ENCODE peak calls at places on chromosome 16, in six cellular contexts. F is WTC11, O is GM23338, E is GM12878, N is H1, X is K562. G is an unnamed sample.

GRCh38 chr16:68362314-68362913 is 51.6 kb downstream of the PRMT7 start:
- DNase-seq in F (no peak), O (no peak), E (no peak), N (no peak), X (no peak), G (no peak)

GRCh38 chr16:83701494-83701893 is 106.3 kb upstream of the HSBP1 start:
- DNase-seq in F (peak; percentile 86), O (peak; percentile 90), E (no peak), N (no peak), X (peak; percentile 58), G (peak; percentile 33)

GRCh38 chr16:57757326-57757786 is 21.8 kb downstream of the KATNB1 start:
- DNase-seq in F (peak; percentile 94), O (peak; percentile 85), E (no peak), N (no peak), X (peak; percentile 94), G (peak; percentile 73)

GRCh38 chr16:24070851-24071250 is 185.3 kb upstream of the CACNG3 start:
- DNase-seq in F (peak; percentile 70), O (peak; percentile 89), E (peak; percentile 9), N (peak; percentile 75), X (peak; percentile 83), G (peak; percentile 29)

GRCh38 chr16:2767140-2767731 is 9.8 kb downstream of the ELOB start:
- DNase-seq in F (no peak), O (no peak), E (no peak), N (no peak), X (no peak), G (no peak)

GRCh38 chr16:82793550-82794244 is 166.9 kb downstream of the CDH13 start:
- DNase-seq in F (no peak), O (peak; percentile 30), E (no peak), N (no peak), X (no peak), G (no peak)

GRCh38 chr16:23072084-23072599 is 77.1 kb downstream of the USP31 start:
- DNase-seq in F (no peak), O (no peak), E (no peak), N (no peak), X (no peak), G (no peak)

GRCh38 chr16:10121496-10121895 is 60.7 kb downstream of the GRIN2A start:
- DNase-seq in F (no peak), O (no peak), E (no peak), N (no peak), X (no peak), G (no peak)

GRCh38 chr16:1691956-1692355 is 13.9 kb downstream of the JPT2 start:
- DNase-seq in F (no peak), O (no peak), E (no peak), N (no peak), X (no peak), G (no peak)

GRCh38 chr16:21069986-21070385 is 80.7 kb downstream of the DNAH3 start:
- DNase-seq in F (no peak), O (no peak), E (no peak), N (no peak), X (no peak), G (no peak)

GRCh38 chr16:53509906-53510703 is 7.1 kb upstream of the AKTIP start:
- DNase-seq in F (peak; percentile 57), O (peak; percentile 84), E (no peak), N (no peak), X (peak; percentile 77), G (peak; percentile 67)

GRCh38 chr16:84225571-84225970 is 14.2 kb downstream of the KCNG4 start:
- DNase-seq in F (no peak), O (no peak), E (no peak), N (no peak), X (no peak), G (no peak)

GRCh38 chr16:603221-603620 is 13.4 kb downstream of the RAB40C start:
- DNase-seq in F (no peak), O (no peak), E (no peak), N (no peak), X (no peak), G (no peak)

GRCh38 chr16:17360810-17361209 is 110.0 kb downstream of the XYLT1 start:
- DNase-seq in F (no peak), O (no peak), E (no peak), N (no peak), X (no peak), G (no peak)

GRCh38 chr16:84050316-84050715 is 7.7 kb upstream of the SLC38A8 start:
- DNase-seq in F (no peak), O (no peak), E (no peak), N (no peak), X (no peak), G (no peak)

GRCh38 chr16:55039931-55040330 is 109.3 kb downstream of the IRX5 start:
- DNase-seq in F (no peak), O (no peak), E (no peak), N (no peak), X (no peak), G (no peak)

GRCh38 chr16:64167851-64168770 is 953.8 kb downstream of the CDH11 start:
- DNase-seq in F (no peak), O (no peak), E (no peak), N (no peak), X (no peak), G (no peak)
- TF ChIP-seq CREB1 in F (no peak), O (no peak), E (no peak), N (no peak), X (no peak), G (no peak)

DNA sequence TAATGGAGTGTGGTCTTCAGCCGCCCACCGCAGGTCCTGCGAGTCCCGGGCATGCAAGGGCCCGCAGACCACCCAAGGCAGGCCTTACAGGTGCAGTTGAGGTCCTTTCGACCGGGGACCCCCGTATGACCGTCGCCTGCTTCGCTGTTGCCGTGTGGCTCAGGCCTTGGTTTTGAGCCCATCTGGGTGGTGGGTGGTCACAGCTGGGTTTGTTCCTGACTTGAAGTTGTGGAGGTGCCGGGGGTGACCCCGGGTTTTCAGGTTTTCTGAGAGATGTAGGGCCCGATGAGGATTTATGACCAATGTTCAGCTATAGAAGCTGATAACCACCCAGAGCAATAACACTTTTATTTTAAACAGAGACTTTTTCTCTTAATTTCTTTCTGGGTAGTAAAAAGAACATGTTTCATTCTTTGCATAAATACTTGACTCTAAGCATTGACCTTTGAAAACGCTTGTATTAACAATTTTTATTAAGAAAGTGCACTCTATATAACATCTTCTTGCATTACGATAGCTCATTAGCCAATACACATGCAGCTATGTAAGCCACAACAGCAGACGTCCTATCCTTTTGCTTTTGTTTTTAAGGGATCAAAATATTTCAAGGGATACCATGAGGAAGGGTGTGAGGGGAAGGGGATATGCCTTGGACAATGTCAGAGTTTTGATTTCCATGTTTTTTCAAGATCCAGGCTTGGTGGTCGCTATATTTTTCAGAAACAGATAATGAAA is 1.9 kb downstream of the FOXL1 start:
- DNase-seq in F (no peak), O (no peak), E (no peak), N (no peak), X (no peak), G (no peak)
- TF ChIP-seq CREB1 in F (no peak), O (no peak), E (no peak), N (no peak), X (no peak), G (no peak)

DNA sequence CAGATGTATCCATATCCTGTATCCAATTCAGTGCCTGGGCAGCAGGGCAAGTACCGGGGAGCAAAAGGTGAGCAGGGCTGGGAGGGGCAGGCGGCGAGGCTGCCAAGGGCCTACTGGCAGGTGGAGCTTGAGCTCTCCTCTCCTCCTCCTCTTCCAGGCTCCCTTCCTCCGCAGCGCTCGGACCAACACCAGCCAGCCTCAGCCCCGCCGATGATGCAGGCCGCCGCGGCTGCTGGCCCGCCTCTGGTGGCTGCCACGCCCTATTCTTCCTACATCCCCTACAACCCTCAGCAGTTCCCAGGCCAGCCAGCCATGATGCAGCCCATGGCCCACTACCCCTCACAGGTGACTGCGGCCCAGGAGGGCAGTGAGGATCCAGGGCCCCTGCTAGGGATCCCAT is 11.6 kb downstream of the ATXN2L start:
- DNase-seq in F (no peak), O (no peak), E (no peak), N (no peak), X (no peak), G (no peak)
- TF ChIP-seq CREB1 in F (no peak), O (no peak), E (no peak), N (no peak), X (no peak), G (no peak)

DNA sequence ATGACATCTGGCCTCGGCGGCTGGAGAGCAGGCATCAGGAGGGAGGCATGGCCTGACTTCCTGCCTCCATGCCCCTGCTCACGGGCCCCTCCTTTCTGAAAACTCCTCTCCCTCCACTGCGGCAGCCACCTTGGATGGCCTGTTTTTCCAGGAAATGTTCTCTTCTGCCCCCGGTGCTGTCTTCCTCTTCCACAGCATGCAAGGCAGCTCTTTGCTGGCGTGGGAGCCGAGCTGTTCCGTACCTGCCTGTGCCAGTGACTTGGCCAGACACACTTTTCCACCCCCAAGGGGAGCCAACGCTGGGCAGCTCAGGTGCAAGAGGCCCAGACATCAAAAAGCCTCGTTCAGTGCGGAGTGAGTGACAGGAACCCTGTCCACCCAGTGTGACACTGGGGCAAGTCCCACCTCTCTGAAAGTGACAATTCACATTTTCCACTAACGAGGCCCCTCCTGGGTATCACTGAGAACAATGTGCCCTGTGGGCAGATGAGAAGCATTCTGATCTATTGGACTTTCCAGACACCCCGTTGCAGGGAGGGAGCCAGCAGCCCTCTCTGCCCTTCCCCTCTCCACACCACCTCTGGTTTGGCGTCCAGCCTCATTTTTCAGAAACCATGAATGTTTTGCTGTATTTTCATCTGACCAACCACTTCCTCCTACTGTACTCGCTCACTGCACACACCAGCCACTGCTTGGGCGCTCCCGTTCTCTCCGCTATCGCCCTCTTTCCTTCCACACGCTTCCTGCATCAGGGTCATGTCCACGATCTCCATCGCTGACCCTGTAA is 31.1 kb downstream of the NSMCE1 start:
- DNase-seq in F (no peak), O (peak; percentile 23), E (peak; percentile 82), N (no peak), X (no peak), G (no peak)
- TF ChIP-seq CREB1 in F (no peak), O (no peak), E (no peak), N (no peak), X (no peak), G (no peak)

GRCh38 chr16:75559564-75560372 is 3.7 kb upstream of the TMEM231 start:
- DNase-seq in F (no peak), O (peak; percentile 24), E (no peak), N (no peak), X (no peak), G (no peak)
- TF ChIP-seq CREB1 in F (no peak), O (no peak), E (no peak), N (no peak), X (no peak), G (no peak)